ENCODE peak calls at places on chromosomes 7 and 10, in ten cellular contexts. R is NCI-H510A treated with DMSO at 0.1 percent for 48 hours; S is EH; I is activated T-cell treated with anti-CD3 and anti-CD28 coated beads, Interleukin-2, amount 50 U/mL, for 72 hours; F is fibroblast of lung; X is right atrium auricular region; H is stimulated activated CD8-positive, alpha-beta memory T cell treated with anti-CD3 and anti-CD28 coated beads, Interleukin-7, amount 100 ng/mL, for 24 hours; G is M059J; U is COR-L47; O is T-helper 22 cell. V is an unnamed sample.

GRCh38 chr7:148918058-148918596 is 34.0 kb upstream of the EZH2 start:
- DNase-seq in S (no peak), X (no peak), U (no peak), F (no peak), H (no peak), G (no peak), I (no peak), O (no peak), R (no peak), V (no peak)

GRCh38 chr10:43424431-43424830 is 12.5 kb upstream of the ZNF487 start:
- DNase-seq in R (no peak), X (no peak), O (no peak), U (no peak), F (no peak), I (no peak), H (no peak), G (no peak), S (no peak), V (no peak)

GRCh38 chr7:71414490-71414889 is 282.5 kb downstream of the GALNT17 start:
- DNase-seq in R (no peak), G (peak; percentile 38), O (no peak), X (no peak), H (no peak), I (no peak), S (no peak), U (peak; percentile 0), F (no peak), V (no peak)

GRCh38 chr7:113831509-113831908 is 87.3 kb downstream of the PPP1R3A start:
- DNase-seq in X (no peak), U (no peak), I (no peak), F (no peak), G (peak; percentile 66), R (peak; percentile 5), H (no peak), S (peak; percentile 35), O (no peak), V (no peak)

GRCh38 chr7:33686001-33686591 is 219.2 kb upstream of the BMPER start:
- DNase-seq in H (no peak), S (no peak), I (no peak), U (no peak), X (no peak), R (peak; percentile 88), F (no peak), O (no peak), G (no peak), V (no peak)

GRCh38 chr7:44280636-44280992 is 44.8 kb downstream of the CAMK2B start:
- DNase-seq in H (no peak), I (no peak), U (no peak), F (no peak), R (no peak), G (no peak), S (no peak), O (no peak), X (no peak), V (no peak)

GRCh38 chr10:78211476-78212110 is 177.9 kb downstream of the RPS24 start:
- DNase-seq in F (peak; percentile 54), I (no peak), S (peak; percentile 73), R (peak; percentile 52), X (no peak), G (peak; percentile 81), H (no peak), O (no peak), U (no peak), V (no peak)

GRCh38 chr10:91672021-91672608 is 39.2 kb upstream of the PPP1R3C start:
- DNase-seq in X (no peak), O (no peak), S (peak; percentile 93), U (no peak), H (no peak), R (peak; percentile 93), F (peak; percentile 78), I (no peak), G (peak; percentile 87), V (no peak)

GRCh38 chr7:29309041-29309860 is 114.7 kb downstream of the CHN2 start:
- DNase-seq in S (no peak), H (no peak), U (peak; percentile 57), X (no peak), O (no peak), I (no peak), R (peak; percentile 30), G (no peak), F (no peak), V (no peak)

GRCh38 chr7:85021090-85021704 is 165.7 kb downstream of the SEMA3D start:
- DNase-seq in I (no peak), U (no peak), S (peak; percentile 28), H (no peak), R (peak; percentile 7), O (no peak), X (no peak), F (no peak), G (peak; percentile 32), V (no peak)

GRCh38 chr10:70296406-70296899 is 12.6 kb upstream of the NPFFR1 start:
- DNase-seq in F (peak; percentile 86), O (no peak), R (peak; percentile 84), H (no peak), S (peak; percentile 90), G (peak; percentile 87), I (no peak), X (peak; percentile 91), U (no peak), V (no peak)

GRCh38 chr7:25894002-25894901 is 257.7 kb upstream of the NFE2L3 start:
- DNase-seq in O (no peak), U (peak; percentile 9), R (peak; percentile 39), F (no peak), H (no peak), I (peak; percentile 39), G (peak; percentile 71), S (peak; percentile 26), X (no peak), V (peak; percentile 75)

V was measured in vagina.